ENCODE peak calls at places on chromosomes 13 and 19, in eight cellular contexts. J is GM12878, T is PC-9, S is GM23248, Y is HepG2, L is neuronal stem cell, V is mammary epithelial cell, M is GM23338. I is an unnamed sample.

GRCh38 chr19:11446652-11447301 is 11.3 kb downstream of the PRKCSH start:
- DNase-seq in L (no peak), J (no peak), Y (no peak), V (no peak), T (peak), M (peak), S (peak), I (peak)

GRCh38 chr19:50978772-50979390 is 4.8 kb downstream of the KLK7 start:
- DNase-seq in J (no peak), S (no peak), Y (no peak), T (no peak), V (peak), L (no peak), M (no peak), I (no peak)

GRCh38 chr13:103067751-103068563 is 1.7 kb upstream of the SLC10A2 start:
- DNase-seq in T (peak), Y (no peak), J (peak), S (no peak), M (peak), L (no peak), V (peak), I (peak)

GRCh38 chr13:91240341-91240740 is 107.1 kb upstream of the MIR17HG start:
- DNase-seq in T (no peak), V (no peak), M (no peak), J (no peak), Y (no peak), L (no peak), S (no peak), I (no peak)

GRCh38 chr13:30006246-30006645 is 155.8 kb upstream of the UBL3 start:
- DNase-seq in T (no peak), Y (no peak), V (no peak), L (no peak), M (no peak), J (no peak), S (no peak), I (no peak)

GRCh38 chr13:95607363-95607762 is 37.1 kb downstream of the DZIP1 start:
- DNase-seq in S (peak), V (peak), Y (no peak), J (no peak), T (no peak), M (no peak), L (no peak), I (no peak)

GRCh38 chr19:44055870-44056269 is 4.0 kb downstream of the ZNF223 start:
- DNase-seq in T (no peak), V (no peak), Y (no peak), L (no peak), M (peak), S (no peak), J (no peak), I (peak)

GRCh38 chr19:18194554-18195238 is 1.7 kb downstream of the MPV17L2 start:
- DNase-seq in V (no peak), Y (no peak), M (peak), S (peak), T (no peak), J (no peak), L (no peak), I (peak)

GRCh38 chr19:9861503-9861902 is 26.4 kb downstream of the PIN1 start:
- DNase-seq in S (no peak), M (no peak), V (no peak), L (no peak), Y (no peak), J (no peak), T (no peak), I (no peak)

GRCh38 chr13:107211073-107211472 is 643.1 kb upstream of the ARGLU1 start:
- DNase-seq in S (peak), J (no peak), M (peak), Y (peak), L (peak), T (peak), V (peak), I (peak)

GRCh38 chr13:28837111-28837510 is 17.0 kb downstream of the MTUS2 start:
- DNase-seq in L (no peak), S (no peak), Y (no peak), T (no peak), M (no peak), J (no peak), V (no peak), I (no peak)

GRCh38 chr19:44356383-44357111 is at the start of gene ZNF112:
- DNase-seq in Y (peak), V (peak), L (peak), T (peak), S (peak), M (peak), J (peak), I (peak)

GRCh38 chr19:35155441-35155840 is 906 bp downstream of the FXYD5 start:
- DNase-seq in J (no peak), M (no peak), S (no peak), V (no peak), T (no peak), L (no peak), Y (no peak), I (no peak)

GRCh38 chr13:105139380-105140285 is 1395.8 kb downstream of the EFNB2 start:
- DNase-seq in L (no peak), Y (peak), J (peak), T (peak), V (no peak), M (peak), S (no peak), I (peak)

GRCh38 chr19:39319098-39319891 is 1.4 kb downstream of the LRFN1 start:
- DNase-seq in J (no peak), V (no peak), M (no peak), T (no peak), Y (no peak), L (no peak), S (no peak), I (no peak)

GRCh38 chr19:5682293-5682592 is 1.4 kb downstream of the HSD11B1L start:
- DNase-seq in J (no peak), S (no peak), L (no peak), V (no peak), M (no peak), Y (no peak), T (no peak), I (no peak)

GRCh38 chr13:107348471-107348870 is 780.5 kb upstream of the ARGLU1 start:
- DNase-seq in V (no peak), T (no peak), Y (no peak), J (no peak), S (peak), L (no peak), M (no peak), I (no peak)

GRCh38 chr13:39417643-39418042 is 185.3 kb downstream of the LHFPL6 start:
- DNase-seq in J (no peak), S (peak), T (peak), V (peak), L (peak), M (peak), Y (no peak), I (peak)

GRCh38 chr13:31023126-31023525 is 90.7 kb downstream of the TEX26 start:
- DNase-seq in Y (no peak), M (no peak), J (no peak), L (no peak), T (no peak), S (no peak), V (no peak), I (no peak)

GRCh38 chr19:17107546-17108452 is 32.2 kb downstream of the MYO9B start:
- DNase-seq in M (no peak), Y (peak), T (peak), V (peak), L (no peak), J (no peak), S (peak), I (no peak)

DNA sequence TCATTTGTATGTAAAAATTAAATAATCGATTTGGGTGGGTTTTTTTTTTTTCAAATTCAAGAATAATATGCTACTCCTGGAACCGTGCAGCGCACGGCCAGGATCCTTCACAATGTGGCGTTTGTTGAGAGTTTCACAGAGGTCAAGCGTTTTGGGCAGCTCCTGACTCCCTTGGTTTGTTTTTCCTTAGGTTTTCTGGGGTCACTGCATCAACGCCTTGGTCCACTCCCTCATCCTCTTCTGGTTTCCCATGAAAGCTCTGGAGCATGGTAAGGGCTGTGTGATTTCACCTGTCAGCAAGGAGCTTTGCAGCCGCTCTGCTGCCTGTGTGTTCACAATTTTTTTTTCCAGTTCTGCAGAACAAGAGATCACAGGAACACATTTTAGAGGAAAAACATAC is 212.5 kb downstream of the SHISA2 start:
- DNase-seq in S (no peak), Y (no peak), L (no peak), V (no peak), M (no peak), T (no peak), J (no peak), I (no peak)
- H2AFZ ChIP-seq in S (no peak), Y (no peak), L (no peak), V (peak), M (no peak), T (no peak), J (no peak), I (no peak)

DNA sequence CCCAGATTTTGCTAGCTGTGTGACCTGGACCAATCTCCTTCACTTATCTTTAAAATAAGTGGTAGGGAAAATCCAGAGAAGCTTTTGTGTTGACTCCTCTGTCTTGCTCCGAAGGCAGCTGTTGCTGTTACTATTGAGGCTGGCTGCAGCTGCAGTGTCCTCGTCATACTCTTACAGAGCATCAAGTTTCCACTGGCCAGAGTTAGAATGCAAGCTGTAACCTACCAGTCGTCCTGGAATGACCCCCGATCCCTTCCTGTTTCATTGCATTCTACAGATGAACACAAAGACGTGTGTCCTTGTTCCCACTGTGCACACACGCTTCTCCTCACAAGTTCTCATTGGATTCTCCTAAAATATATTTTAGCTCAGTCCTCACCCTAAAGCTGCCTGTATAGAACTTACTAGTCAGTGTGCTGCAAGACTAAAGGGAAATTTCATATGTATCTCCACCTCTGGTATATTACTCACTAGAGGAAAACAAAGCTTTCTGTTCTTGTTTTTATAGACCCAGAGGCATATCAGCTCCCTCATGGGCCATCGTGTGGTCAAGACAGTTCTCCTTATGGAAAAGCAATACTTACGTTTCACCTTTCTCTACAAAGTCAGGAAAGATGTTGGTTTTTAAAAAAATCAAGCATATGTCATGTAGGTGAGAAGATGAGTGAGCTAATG is 589.8 kb downstream of the LMO7 start:
- DNase-seq in S (no peak), J (no peak), L (peak), V (no peak), T (no peak), M (peak), Y (no peak), I (no peak)
- H2AFZ ChIP-seq in S (no peak), J (no peak), L (no peak), V (no peak), T (no peak), M (no peak), Y (no peak), I (no peak)

GRCh38 chr13:67228031-67228430 is 2.1 kb downstream of the PCDH9 start:
- DNase-seq in S (no peak), V (no peak), M (no peak), J (no peak), Y (no peak), L (no peak), T (no peak), I (no peak)
- H2AFZ ChIP-seq in S (no peak), V (no peak), M (no peak), J (no peak), Y (no peak), L (no peak), T (no peak), I (no peak)

DNA sequence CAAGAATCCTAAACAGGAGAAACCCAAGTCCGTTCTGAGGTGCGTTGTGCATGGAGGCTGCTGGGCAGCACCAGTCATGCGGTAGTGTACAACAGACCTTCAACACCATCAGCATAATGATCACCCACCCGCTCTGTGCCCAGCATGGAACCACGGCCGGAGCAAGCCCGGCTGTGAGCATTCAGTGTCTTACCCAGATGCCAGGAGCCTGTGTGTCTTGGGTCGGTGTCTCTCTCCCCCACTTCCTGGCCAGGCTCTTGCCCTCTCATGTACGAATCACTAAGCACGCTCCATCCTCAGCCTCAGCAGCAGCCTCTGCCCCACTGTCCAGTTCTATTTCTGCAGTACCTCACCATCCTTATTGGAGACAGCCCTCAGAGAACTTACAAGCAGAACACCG is 231.6 kb upstream of the IRS2 start:
- DNase-seq in V (peak), Y (no peak), J (no peak), T (no peak), S (peak), L (no peak), M (no peak), I (no peak)
- H2AFZ ChIP-seq in V (peak), Y (no peak), J (no peak), T (no peak), S (peak), L (no peak), M (peak), I (no peak)

DNA sequence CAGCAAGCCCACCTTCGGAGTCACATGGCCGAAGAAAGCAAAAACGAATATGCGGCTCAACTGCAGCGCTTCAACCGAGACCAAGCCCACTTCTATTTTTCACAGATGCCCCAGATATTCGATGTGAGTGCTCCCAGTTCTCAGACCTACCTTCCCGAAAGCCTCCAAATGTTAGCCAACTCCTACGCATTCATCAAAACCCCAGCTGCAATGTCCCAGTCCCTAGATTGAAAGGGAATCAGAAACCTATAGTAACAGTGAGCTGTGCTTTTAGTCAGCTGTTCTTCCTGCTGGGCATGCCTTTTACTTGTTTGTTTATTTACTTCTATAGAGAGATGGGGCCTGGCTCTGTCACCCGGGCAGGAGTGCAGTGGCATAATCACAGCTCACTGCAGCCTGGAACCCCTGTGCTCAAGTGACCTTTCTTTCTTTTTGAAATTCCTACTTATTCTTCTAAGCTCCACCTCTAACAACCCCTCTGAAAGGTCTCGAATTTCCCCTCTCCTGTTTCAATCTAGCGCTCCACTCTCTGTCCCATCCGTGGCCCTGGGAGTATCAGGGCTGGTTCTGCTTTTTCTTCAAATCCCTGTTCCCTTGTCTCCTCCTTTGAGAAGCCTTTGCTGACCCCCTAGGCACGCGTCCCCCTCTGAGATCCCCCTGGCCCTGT is 4.4 kb downstream of the TRIP10 start:
- DNase-seq in Y (no peak), L (peak), M (no peak), J (no peak), T (no peak), V (no peak), S (no peak), I (no peak)
- H2AFZ ChIP-seq in Y (no peak), L (peak), M (no peak), J (no peak), T (no peak), V (no peak), S (peak), I (no peak)

DNA sequence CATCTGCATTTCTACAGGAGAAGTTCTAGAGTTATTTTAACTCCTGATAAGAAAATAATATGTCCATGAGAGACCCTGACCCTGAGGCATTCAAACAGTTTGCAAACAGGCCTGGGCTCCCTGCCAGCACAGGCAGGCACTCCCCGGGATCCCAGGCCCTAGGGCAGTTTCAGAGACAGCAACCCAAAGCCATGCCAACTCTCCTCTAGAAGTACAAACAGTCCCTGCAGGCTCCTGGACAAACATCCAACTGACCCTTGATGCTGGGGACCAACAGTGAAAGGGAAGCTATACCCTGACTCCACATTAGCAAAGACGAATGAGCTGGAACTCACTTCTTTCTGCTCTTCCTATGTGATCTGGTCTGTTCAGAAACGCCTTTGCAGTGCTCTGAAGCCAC is 44.8 kb downstream of the CCDC70 start:
- DNase-seq in T (no peak), S (no peak), J (no peak), L (no peak), V (no peak), Y (peak), M (no peak), I (peak)
- H2AFZ ChIP-seq in T (no peak), S (no peak), J (no peak), L (no peak), V (no peak), Y (no peak), M (no peak), I (no peak)

DNA sequence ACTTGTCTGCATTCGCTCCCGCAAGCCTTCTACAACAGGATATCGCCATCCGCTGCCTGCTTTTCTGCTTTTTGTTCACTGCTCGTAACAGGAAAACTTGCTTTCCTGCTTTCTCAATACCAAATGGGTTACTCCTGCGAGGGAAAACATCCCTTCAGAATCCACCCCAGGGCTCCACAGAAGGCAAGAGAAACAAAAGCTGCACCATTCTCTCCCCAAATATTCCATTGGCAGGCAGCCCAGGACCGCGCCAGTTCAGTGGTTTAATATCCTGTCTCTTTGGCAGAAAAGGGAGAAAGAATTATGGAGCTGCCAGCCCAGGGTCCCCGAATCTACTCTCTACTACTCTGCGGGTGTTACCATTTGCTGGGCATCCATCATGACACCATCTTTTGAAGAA is 84.7 kb upstream of the DOCK9 start:
- DNase-seq in S (peak), L (no peak), V (peak), J (no peak), T (no peak), Y (no peak), M (no peak), I (no peak)
- H2AFZ ChIP-seq in S (peak), L (peak), V (peak), J (no peak), T (no peak), Y (no peak), M (no peak), I (no peak)

DNA sequence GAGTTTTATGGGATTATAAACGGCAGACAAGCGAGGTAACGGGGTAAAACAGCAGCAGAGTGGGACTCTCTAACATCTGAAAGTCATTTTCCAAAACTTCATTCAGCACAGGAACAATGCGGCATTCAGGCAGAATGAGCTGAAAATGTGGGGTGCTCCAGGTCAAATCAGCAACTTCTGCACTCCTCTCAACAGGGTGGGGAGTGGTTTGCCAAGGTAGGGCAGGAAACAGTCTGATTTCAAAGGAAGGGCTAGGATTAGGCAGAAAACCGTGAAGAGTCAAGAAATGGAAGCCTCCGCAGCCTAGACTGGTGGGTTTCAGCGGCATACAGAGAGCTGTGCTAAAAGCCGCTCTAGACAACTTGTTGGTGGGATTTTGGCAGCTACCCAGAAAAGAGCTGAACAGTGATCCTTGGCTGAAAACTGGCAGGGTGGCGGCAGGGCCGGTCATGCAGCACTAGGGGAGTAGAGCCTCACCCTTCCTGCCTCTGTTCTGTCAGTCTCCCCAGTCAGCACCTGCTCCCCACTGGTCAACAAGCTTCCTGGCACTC is 154.2 kb upstream of the KLF12 start:
- DNase-seq in L (peak), J (no peak), S (no peak), M (peak), V (peak), T (no peak), Y (no peak), I (peak)
- H2AFZ ChIP-seq in L (peak), J (no peak), S (peak), M (peak), V (peak), T (no peak), Y (peak), I (no peak)

I was measured in H9.